ENCODE peak calls at places on chromosomes 16 and 17, in nine cellular contexts. S is IMR-90, R is breast epithelium, Q is heart left ventricle, F is hepatocyte, E is AG09309, T is MM.1S, H is lower lobe of right lung, I is psoas muscle. Y is an unnamed sample.

GRCh38 chr16:22139008-22139407 is 23.3 kb upstream of the SDR42E2 start:
- DNase-seq in Q (no peak), F (no peak), H (peak), I (no peak), E (no peak), S (no peak), R (no peak), T (no peak), Y (no peak)

GRCh38 chr17:38730526-38731379 is 612 bp downstream of the CISD3 start:
- DNase-seq in T (peak), E (no peak), R (no peak), H (peak), I (peak), F (peak), Q (peak), S (peak), Y (peak)

GRCh38 chr16:72404299-72404698 is 232.3 kb upstream of the PMFBP1 start:
- DNase-seq in E (no peak), I (no peak), H (no peak), F (no peak), S (peak), T (no peak), R (no peak), Q (no peak), Y (no peak)

GRCh38 chr16:84555418-84556196 is 51.1 kb upstream of the MEAK7 start:
- DNase-seq in Q (no peak), T (no peak), F (no peak), E (no peak), R (no peak), I (peak), S (no peak), H (no peak), Y (no peak)

GRCh38 chr17:83200231-83200699 is 120.9 kb downstream of the METRNL start:
- DNase-seq in S (peak), F (no peak), E (peak), T (peak), Q (peak), I (peak), R (peak), H (peak), Y (peak)

GRCh38 chr17:68455756-68456528 is 1.4 kb downstream of the WIPI1 start:
- DNase-seq in R (peak), I (no peak), E (peak), H (no peak), S (peak), Q (no peak), T (no peak), F (peak), Y (no peak)

GRCh38 chr17:41098476-41098875 is 534 bp upstream of the KRTAP4-8 start:
- DNase-seq in H (no peak), T (no peak), Q (no peak), S (peak), I (no peak), R (no peak), E (no peak), F (no peak), Y (no peak)

GRCh38 chr17:79089720-79090502 is 15.3 kb downstream of the ENGASE start:
- DNase-seq in E (no peak), S (no peak), H (no peak), R (no peak), F (no peak), T (no peak), Q (no peak), I (peak), Y (no peak)

GRCh38 chr17:7548585-7549400 is at the start of gene TNFSF12:
- DNase-seq in Q (peak), R (peak), F (peak), H (peak), I (peak), T (no peak), S (peak), E (no peak), Y (no peak)
- TF ChIP-seq CTCF in Q (peak), R (no peak), F (no peak), H (peak), I (peak), T (no peak), S (peak), E (peak), Y (no peak)

GRCh38 chr16:886084-886543 is 84.7 kb downstream of the LMF1 start:
- DNase-seq in H (peak), E (no peak), Q (no peak), I (peak), S (peak), R (no peak), T (no peak), F (peak), Y (no peak)
- H3K4me3 ChIP-seq in H (no peak), E (no peak), Q (no peak), I (no peak), S (no peak), R (no peak), T (no peak), F (no peak), Y (no peak)

DNA sequence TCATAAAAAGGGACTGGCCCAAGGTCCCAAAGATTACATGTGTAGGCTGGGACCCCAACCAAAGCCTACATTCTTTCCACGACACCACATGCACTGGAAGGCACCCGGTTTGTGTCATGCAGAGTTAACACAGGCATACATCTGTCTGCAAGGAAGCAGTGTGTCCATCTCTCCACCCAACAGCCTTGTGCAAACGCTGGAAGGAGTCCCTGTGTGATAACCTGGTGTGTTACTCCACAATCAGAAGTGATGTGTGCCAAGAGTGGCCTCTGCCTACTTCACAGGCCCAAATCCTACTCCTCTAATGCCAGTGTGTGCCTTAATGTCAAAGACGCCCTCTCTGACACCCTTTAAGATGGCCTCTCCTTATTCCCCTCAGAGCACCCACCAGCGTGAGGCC is 139.8 kb downstream of the PARN start:
- DNase-seq in R (no peak), T (no peak), F (no peak), I (no peak), E (no peak), S (no peak), Q (no peak), H (no peak), Y (no peak)
- TF ChIP-seq CTCF in R (no peak), T (no peak), F (no peak), I (no peak), E (no peak), S (no peak), Q (no peak), H (no peak), Y (no peak)

GRCh38 chr16:4083347-4083870 is 32.8 kb downstream of the ADCY9 start:
- DNase-seq in I (no peak), S (no peak), H (no peak), R (no peak), Q (no peak), E (no peak), F (no peak), T (no peak), Y (no peak)

GRCh38 chr16:4087990-4088577 is 28.2 kb downstream of the ADCY9 start:
- DNase-seq in H (no peak), Q (no peak), E (no peak), F (no peak), T (no peak), I (no peak), R (no peak), S (peak), Y (no peak)

GRCh38 chr16:4085405-4085970 is 30.8 kb downstream of the ADCY9 start:
- DNase-seq in H (no peak), E (no peak), S (no peak), R (peak), Q (no peak), T (no peak), I (no peak), F (no peak), Y (no peak)

GRCh38 chr16:4087099-4087885 is 28.9 kb downstream of the ADCY9 start:
- DNase-seq in Q (no peak), S (no peak), H (no peak), I (no peak), E (no peak), T (no peak), F (no peak), R (no peak), Y (no peak)

GRCh38 chr16:4086153-4086552 is 30.1 kb downstream of the ADCY9 start:
- DNase-seq in Q (peak), E (no peak), F (no peak), R (peak), S (no peak), I (peak), H (no peak), T (no peak), Y (no peak)
- H3K4me3 ChIP-seq in Q (peak), E (no peak), F (no peak), R (no peak), S (no peak), I (no peak), H (no peak), T (no peak), Y (no peak)

GRCh38 chr17:37212184-37212583 is 163.6 kb upstream of the C17orf78 start:
- DNase-seq in I (no peak), Q (no peak), T (no peak), H (no peak), E (no peak), R (no peak), F (no peak), S (no peak), Y (no peak)
- TF ChIP-seq CTCF in I (no peak), Q (no peak), T (peak), H (no peak), E (peak), R (no peak), F (peak), S (peak), Y (no peak)

GRCh38 chr16:23400387-23400930 is 52.5 kb downstream of the COG7 start:
- DNase-seq in Q (no peak), R (no peak), H (no peak), E (no peak), T (no peak), I (no peak), F (no peak), S (no peak), Y (no peak)
- H3K4me3 ChIP-seq in Q (no peak), R (no peak), H (no peak), E (no peak), T (no peak), I (no peak), F (no peak), S (no peak), Y (no peak)

GRCh38 chr17:74089869-74090464 is 113.5 kb upstream of the RPL38 start:
- DNase-seq in F (peak), H (peak), I (no peak), S (no peak), R (no peak), E (peak), Q (no peak), T (peak), Y (peak)
- TF ChIP-seq CTCF in F (peak), H (peak), I (peak), S (peak), R (no peak), E (peak), Q (no peak), T (peak), Y (peak)